ENCODE peak calls at places on chromosomes 6 and 20, in four cellular contexts. Q is lower lobe of right lung, Z is psoas muscle, L is pancreas. A is an unnamed sample.

GRCh38 chr6:49563006-49563886 is 12.8 kb downstream of the C6orf141 start:
- DNase-seq in Q (no peak), Z (no peak), L (no peak), A (no peak)

GRCh38 chr6:126170875-126171489 is 168.9 kb upstream of the CENPW start:
- DNase-seq in Q (no peak), Z (no peak), L (no peak), A (no peak)

GRCh38 chr6:167056370-167056769 is 57.2 kb downstream of the CEP43 start:
- DNase-seq in L (no peak), Q (no peak), Z (no peak), A (no peak)

GRCh38 chr6:52363222-52363867 is 1.4 kb downstream of the PAQR8 start:
- DNase-seq in Z (no peak), Q (no peak), L (no peak), A (no peak)

GRCh38 chr6:2763345-2763841 is 1.8 kb upstream of the WRNIP1 start:
- DNase-seq in Z (peak; percentile 47), L (peak; percentile 81), Q (peak; percentile 68), A (no peak)

GRCh38 chr20:19440660-19441527 is 228.5 kb downstream of the SLC24A3 start:
- DNase-seq in Q (no peak), Z (no peak), L (no peak), A (no peak)

GRCh38 chr6:116136933-116137340 is 11.0 kb upstream of the COL10A1 start:
- DNase-seq in L (no peak), Q (no peak), Z (no peak), A (no peak)

GRCh38 chr6:30619561-30619960 is 1.9 kb downstream of the MRPS18B start:
- DNase-seq in Q (no peak), L (no peak), Z (no peak), A (no peak)

GRCh38 chr6:89818977-89819335 is 638 bp downstream of the MDN1 start:
- DNase-seq in L (no peak), Q (no peak), Z (no peak), A (no peak)

GRCh38 chr20:32454164-32455145 is 96.3 kb downstream of the ASXL1 start:
- DNase-seq in Z (no peak), Q (no peak), L (peak; percentile 70), A (no peak)

GRCh38 chr6:139853302-139853992 is 479.0 kb upstream of the CITED2 start:
- DNase-seq in Z (no peak), L (no peak), Q (no peak), A (no peak)

GRCh38 chr6:125270380-125270779 is 31.4 kb downstream of the HDDC2 start:
- DNase-seq in Z (no peak), Q (no peak), L (no peak), A (no peak)

GRCh38 chr6:4487538-4487937 is 288.7 kb upstream of the CDYL start:
- DNase-seq in Z (no peak), L (no peak), Q (no peak), A (no peak)

GRCh38 chr6:157853902-157854481 is 30.9 kb downstream of the SNX9 start:
- DNase-seq in Z (no peak), Q (no peak), L (no peak), A (no peak)

GRCh38 chr6:27157461-27158315 is 89.8 kb upstream of the PRSS16 start:
- DNase-seq in L (peak; percentile 65), Q (peak; percentile 73), Z (peak; percentile 57), A (peak; percentile 62)

GRCh38 chr6:12383448-12383847 is 93.3 kb downstream of the EDN1 start:
- DNase-seq in L (no peak), Z (no peak), Q (no peak), A (no peak)

GRCh38 chr6:156916108-156916801 is 139.1 kb downstream of the ARID1B start:
- DNase-seq in L (no peak), Q (no peak), Z (no peak), A (no peak)

GRCh38 chr6:5713519-5713918 is 293.2 kb downstream of the NRN1 start:
- DNase-seq in Q (no peak), L (no peak), Z (no peak), A (no peak)

GRCh38 chr6:125020385-125020784 is 58.1 kb downstream of the RNF217 start:
- DNase-seq in Q (no peak), L (no peak), Z (no peak), A (no peak)

GRCh38 chr6:15914553-15914952 is 214.3 kb upstream of the MYLIP start:
- DNase-seq in Q (no peak), L (no peak), Z (no peak), A (no peak)

GRCh38 chr6:39887692-39888450 is 46.4 kb downstream of the MOCS1 start:
- DNase-seq in Q (peak; percentile 73), Z (peak; percentile 77), L (peak; percentile 84), A (peak; percentile 80)

GRCh38 chr20:17643531-17644188 is 38.4 kb downstream of the RRBP1 start:
- DNase-seq in Z (no peak), L (peak; percentile 42), Q (peak; percentile 10), A (no peak)

GRCh38 chr20:3364323-3365013 is 43.0 kb downstream of the DNAAF9 start:
- DNase-seq in Q (no peak), Z (no peak), L (no peak), A (no peak)

GRCh38 chr6:33427585-33428218 is 7.8 kb downstream of the SYNGAP1 start:
- DNase-seq in L (peak; percentile 83), Z (peak; percentile 56), Q (peak; percentile 77), A (peak; percentile 51)

GRCh38 chr20:2006452-2007381 is 12.9 kb upstream of the PDYN start:
- DNase-seq in Q (no peak), L (no peak), Z (no peak), A (no peak)

GRCh38 chr6:34067814-34068213 is 78.1 kb downstream of the GRM4 start:
- DNase-seq in Q (no peak), L (no peak), Z (no peak), A (no peak)

GRCh38 chr20:674936-675452 is 608 bp downstream of the SCRT2 start:
- DNase-seq in L (no peak), Z (no peak), Q (no peak), A (no peak)
- H3K27me3 ChIP-seq in L (no peaks in the 10 kb centered on the region), Z (peaks cover 3% of the 10 kb centered on the region), Q (peaks cover 81% of the 10 kb centered on the region), A (peaks cover 69% of the 10 kb centered on the region)

DNA sequence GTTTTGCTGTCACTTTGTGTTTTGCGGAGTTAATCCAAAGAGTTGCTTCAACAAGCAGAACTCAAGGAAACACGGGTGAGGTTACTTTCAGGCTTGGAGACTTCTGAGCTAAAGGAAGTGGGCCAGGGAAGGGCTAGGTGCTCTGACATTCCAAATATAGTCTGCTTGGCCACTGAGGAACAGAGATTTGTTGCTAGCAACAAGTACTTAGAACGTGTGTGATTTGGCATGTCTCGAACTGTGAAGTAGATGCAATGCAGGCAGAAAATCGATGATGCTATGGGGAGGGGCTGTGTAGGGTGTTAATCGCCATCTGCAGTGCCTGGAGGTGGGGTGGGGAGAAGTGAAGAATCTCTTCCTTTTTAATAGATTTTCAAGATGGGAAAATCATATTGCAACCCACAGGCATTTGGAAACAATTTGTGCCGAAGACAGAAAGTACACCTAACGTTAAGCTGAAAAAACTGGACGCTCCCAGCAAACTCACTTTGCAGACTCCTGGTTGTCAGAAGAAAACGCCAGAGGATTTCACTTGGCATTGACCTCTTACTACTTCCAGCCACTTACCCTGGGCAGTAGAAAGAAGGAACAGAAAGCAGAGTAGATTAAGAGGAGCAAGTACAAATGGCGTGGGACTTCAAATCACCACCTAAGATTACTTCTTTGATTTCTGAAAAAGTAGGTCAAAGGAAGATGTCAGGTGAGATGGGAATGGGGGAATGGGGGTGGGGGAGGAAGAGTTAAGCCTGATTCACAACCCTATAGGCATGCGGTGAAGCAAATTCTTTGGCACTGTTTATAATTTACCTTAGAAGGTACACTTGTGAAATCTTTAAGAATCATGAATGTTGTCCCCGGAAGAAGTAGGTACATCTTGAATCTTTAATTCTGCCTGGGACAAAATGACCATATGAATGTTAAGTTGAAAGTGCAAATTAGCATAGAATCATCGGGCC is 314.1 kb downstream of the CD83 start:
- DNase-seq in L (no peak), Z (no peak), Q (no peak), A (no peak)
- H3K27me3 ChIP-seq in L (no peaks in the 10 kb centered on the region), Z (no peaks in the 10 kb centered on the region), Q (no peaks in the 10 kb centered on the region), A (no peaks in the 10 kb centered on the region)

GRCh38 chr6:106772270-106773142 is 143.1 kb downstream of the QRSL1 start:
- DNase-seq in Z (no peak), L (no peak), Q (no peak), A (no peak)
- H3K27me3 ChIP-seq in Z (no peaks in the 10 kb centered on the region), L (no peaks in the 10 kb centered on the region), Q (no peaks in the 10 kb centered on the region), A (no peaks in the 10 kb centered on the region)

DNA sequence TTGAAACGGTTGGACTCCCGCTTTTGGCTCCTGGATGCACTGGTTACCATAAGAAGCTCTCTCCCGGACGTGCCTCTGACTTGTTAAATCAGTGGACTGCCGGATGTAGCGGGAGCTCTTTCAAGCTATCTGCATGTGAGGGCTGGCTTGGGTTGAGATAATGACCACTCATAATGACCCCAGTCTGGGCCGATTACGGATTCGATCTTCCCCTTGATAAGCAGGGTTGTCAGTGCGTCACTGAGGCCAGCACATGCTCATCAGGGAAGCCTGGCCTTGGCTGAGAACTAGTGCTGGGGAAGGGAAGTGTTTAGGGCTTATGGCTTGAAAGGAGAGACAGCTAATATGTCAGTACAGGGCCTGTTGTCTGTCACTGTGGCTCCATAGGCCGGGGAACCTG is 528.1 kb downstream of the CDH26 start:
- DNase-seq in Q (no peak), Z (no peak), L (no peak), A (no peak)
- H3K27me3 ChIP-seq in Q (peaks cover 4% of the 10 kb centered on the region), Z (no peaks in the 10 kb centered on the region), L (no peaks in the 10 kb centered on the region), A (peaks cover 14% of the 10 kb centered on the region)

A was measured in heart right ventricle.